ENCODE peak calls at places on chromosomes 6 and 20, in seven cellular contexts. W is heart left ventricle, H is IMR-90, N is ovary, V is suprapubic skin, B is A549, O is uterus. M is an unnamed sample.

GRCh38 chr6:15247750-15248450 is 2.0 kb downstream of the JARID2 start:
- DNase-seq in H (peak; percentile 62), N (peak; percentile 72), W (peak; percentile 64), B (peak; percentile 51), O (peak; percentile 52), V (peak; percentile 83), M (peak; percentile 53)

GRCh38 chr20:35207950-35208611 is 18.4 kb upstream of the MMP24 start:
- DNase-seq in W (peak; percentile 82), O (peak; percentile 88), H (peak; percentile 78), N (peak; percentile 79), B (peak; percentile 53), V (peak; percentile 86), M (peak; percentile 87)

GRCh38 chr20:5191829-5192569 is 65.2 kb downstream of the CDS2 start:
- DNase-seq in H (peak; percentile 83), V (no peak), W (peak; percentile 43), O (peak; percentile 48), N (peak; percentile 69), B (peak; percentile 89), M (peak; percentile 32)

GRCh38 chr6:83430606-83431544 is at the start of gene ME1:
- DNase-seq in H (peak; percentile 86), O (peak; percentile 55), V (peak; percentile 83), W (peak; percentile 83), B (peak; percentile 36), N (peak; percentile 84), M (peak; percentile 82)

GRCh38 chr20:11716239-11716944 is 201.3 kb upstream of the BTBD3 start:
- DNase-seq in O (no peak), H (peak; percentile 90), W (no peak), N (no peak), V (no peak), B (peak; percentile 38), M (no peak)

GRCh38 chr6:71419954-71420692 is 131.5 kb downstream of the OGFRL1 start:
- DNase-seq in O (peak; percentile 21), B (no peak), V (peak; percentile 79), N (peak; percentile 65), W (peak; percentile 76), H (peak; percentile 35), M (peak; percentile 71)

GRCh38 chr6:21281366-21281765 is 312.2 kb upstream of the SOX4 start:
- DNase-seq in W (no peak), V (no peak), H (no peak), O (no peak), N (no peak), B (no peak), M (no peak)

GRCh38 chr20:380763-381580 is 412 bp downstream of the TRIB3 start:
- DNase-seq in O (peak; percentile 26), V (no peak), H (peak; percentile 57), W (peak; percentile 59), N (peak; percentile 64), B (peak; percentile 84), M (peak; percentile 65)

GRCh38 chr6:89449182-89449581 is 16.2 kb downstream of the ANKRD6 start:
- DNase-seq in N (no peak), V (no peak), O (no peak), W (no peak), B (no peak), H (no peak), M (no peak)

GRCh38 chr6:134480593-134480992 is 162.7 kb upstream of the SGK1 start:
- DNase-seq in W (no peak), H (peak; percentile 51), O (no peak), V (no peak), B (no peak), N (no peak), M (peak; percentile 89)

GRCh38 chr6:2213082-2213481 is 32.3 kb downstream of the GMDS start:
- DNase-seq in O (no peak), W (no peak), B (no peak), H (no peak), V (no peak), N (no peak), M (no peak)

GRCh38 chr20:17680128-17680835 is 1.8 kb downstream of the RRBP1 start:
- DNase-seq in V (peak; percentile 84), N (peak; percentile 73), W (peak; percentile 42), B (peak; percentile 78), O (peak; percentile 63), H (peak; percentile 71), M (peak; percentile 85)

GRCh38 chr20:57921701-57922482 is 212.1 kb upstream of the PMEPA1 start:
- DNase-seq in O (no peak), W (no peak), V (no peak), H (no peak), B (no peak), N (no peak), M (no peak)

GRCh38 chr6:11317885-11318771 is 85.7 kb upstream of the NEDD9 start:
- DNase-seq in W (peak; percentile 73), V (no peak), B (peak; percentile 85), O (peak; percentile 87), N (peak; percentile 44), H (peak; percentile 98), M (no peak)

GRCh38 chr6:91273729-91274128 is 686.9 kb upstream of the MAP3K7 start:
- DNase-seq in O (no peak), H (no peak), N (no peak), B (no peak), W (peak; percentile 66), V (no peak), M (peak; percentile 23)

DNA sequence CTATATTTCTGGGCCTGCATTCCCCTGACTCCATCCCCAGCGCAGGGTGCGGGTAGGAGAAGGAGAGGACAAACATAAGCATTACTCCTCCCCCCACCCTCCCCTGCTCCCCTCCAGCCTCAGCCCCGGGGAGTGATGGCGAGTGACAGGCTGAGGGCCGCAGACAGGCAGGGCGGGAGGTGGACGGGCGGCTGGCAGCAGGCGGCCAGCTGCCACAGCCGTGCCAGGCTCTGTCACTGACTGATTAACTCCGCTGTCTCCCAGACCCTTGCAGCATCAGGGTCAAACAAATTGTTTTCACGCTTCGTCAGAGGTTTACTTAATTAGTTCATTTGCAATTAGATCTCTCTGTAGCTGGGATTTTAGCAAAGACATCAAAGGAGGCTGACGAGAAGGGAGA is 41.9 kb downstream of the FOXP4 start:
- DNase-seq in V (no peak), O (no peak), B (no peak), H (no peak), N (no peak), W (no peak), M (no peak)
- H3K4me1 ChIP-seq in V (peaks cover 17% of the 10 kb centered on the region), O (no peaks in the 10 kb centered on the region), B (peaks cover 25% of the 10 kb centered on the region), H (no peaks in the 10 kb centered on the region), N (no peaks in the 10 kb centered on the region), W (peaks cover 8% of the 10 kb centered on the region), M (peaks cover 22% of the 10 kb centered on the region)

GRCh38 chr6:43628392-43629103 is 516 bp downstream of the GTPBP2 start:
- DNase-seq in N (peak; percentile 73), H (peak; percentile 34), B (peak; percentile 35), V (no peak), O (peak; percentile 61), W (peak; percentile 46), M (peak; percentile 54)

GRCh38 chr6:43625393-43625992 is 3.6 kb downstream of the GTPBP2 start:
- DNase-seq in O (no peak), H (no peak), W (no peak), B (no peak), N (peak; percentile 33), V (peak; percentile 78), M (no peak)

GRCh38 chr6:43624786-43625288 is 4.2 kb downstream of the GTPBP2 start:
- DNase-seq in V (peak; percentile 56), W (no peak), H (no peak), O (no peak), B (no peak), N (peak; percentile 35), M (no peak)

GRCh38 chr6:43629104-43629504 is at the start of gene GTPBP2:
- DNase-seq in N (peak; percentile 98), V (peak; percentile 99), W (peak; percentile 99), H (peak; percentile 99), B (peak; percentile 86), O (peak; percentile 99), M (peak; percentile 99)

DNA sequence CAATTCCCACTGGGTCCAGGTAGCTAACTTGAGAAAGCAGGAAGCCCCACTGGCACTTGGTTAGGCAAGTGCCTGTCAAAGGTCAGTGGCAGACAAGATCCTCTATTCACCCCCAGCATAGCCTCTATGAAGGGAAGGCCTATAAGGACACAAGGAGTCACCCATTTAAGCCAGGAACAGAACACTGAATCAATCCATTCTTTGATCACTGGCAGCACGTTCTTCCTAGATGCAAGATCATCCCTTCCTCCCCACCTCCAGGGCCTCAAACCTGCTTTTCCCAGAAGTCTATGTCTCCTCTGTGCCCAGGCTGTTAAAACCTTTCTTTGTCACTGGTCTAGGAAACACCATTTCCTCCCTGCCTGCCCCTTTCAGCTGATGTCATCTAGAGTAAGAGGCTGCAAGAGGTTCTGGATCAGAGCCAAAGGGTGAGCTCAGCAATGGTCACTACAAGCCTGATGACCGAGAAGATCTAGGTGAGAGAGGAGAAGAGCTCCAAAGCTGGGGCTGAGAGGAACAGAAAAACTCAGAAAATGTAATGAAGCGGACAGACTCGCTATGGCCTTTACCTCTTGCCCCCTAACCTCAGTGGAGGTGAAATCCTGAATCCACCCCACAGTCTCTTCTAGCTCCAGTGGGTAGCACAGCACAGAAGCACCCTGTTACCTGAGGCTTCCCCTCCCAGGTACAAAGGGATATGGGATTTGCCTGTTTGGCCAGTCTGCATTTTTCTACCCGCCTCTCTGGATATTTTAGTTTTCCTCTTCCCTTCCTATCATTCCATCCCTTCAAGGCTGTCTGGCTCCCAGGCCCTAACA is 1.8 kb downstream of the GTPBP2 start:
- DNase-seq in W (peak; percentile 83), B (peak; percentile 30), V (peak; percentile 80), O (peak; percentile 92), H (peak; percentile 99), N (peak; percentile 33), M (peak; percentile 80)
- TF ChIP-seq POLR2A in W (no peak), B (no peak), V (no peak), O (no peak), H (peak; percentile 89), N (no peak), M (peak; percentile 40)

DNA sequence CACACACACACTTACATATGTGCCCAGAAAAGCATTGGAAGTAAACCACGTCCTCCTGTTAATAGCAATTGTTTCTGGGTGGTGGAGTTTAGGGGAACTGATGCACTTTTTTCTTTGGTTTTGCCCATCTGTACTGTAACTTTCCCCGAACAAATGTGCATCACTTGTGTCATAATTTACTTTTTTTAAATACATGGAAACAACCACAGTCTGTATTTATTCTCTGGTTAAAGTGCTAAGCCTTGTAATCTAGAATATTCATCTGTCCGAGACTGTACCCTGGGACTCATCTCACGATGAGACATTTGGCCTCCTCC is 61.5 kb upstream of the CD93 start:
- DNase-seq in O (no peak), H (no peak), B (no peak), V (no peak), W (no peak), N (no peak), M (no peak)
- H3K4me1 ChIP-seq in O (no peaks in the 10 kb centered on the region), H (peaks cover 34% of the 10 kb centered on the region), B (peaks cover 29% of the 10 kb centered on the region), V (peaks cover 83% of the 10 kb centered on the region), W (peaks cover 38% of the 10 kb centered on the region), N (peaks cover 5% of the 10 kb centered on the region), M (no peaks in the 10 kb centered on the region)

GRCh38 chr6:4020822-4021132 is 58.2 kb downstream of the FAM217A start:
- DNase-seq in O (no peak), H (no peak), B (no peak), N (no peak), V (no peak), W (no peak), M (no peak)

GRCh38 chr6:4017058-4017457 is 61.9 kb downstream of the FAM217A start:
- DNase-seq in B (no peak), H (no peak), V (no peak), W (no peak), O (no peak), N (no peak), M (no peak)

GRCh38 chr6:4021133-4021861 is 57.6 kb downstream of the FAM217A start:
- DNase-seq in N (peak; percentile 94), V (peak; percentile 98), H (peak; percentile 96), W (peak; percentile 96), B (peak; percentile 60), O (peak; percentile 95), M (peak; percentile 95)

GRCh38 chr6:4017847-4018193 is 61.1 kb downstream of the FAM217A start:
- DNase-seq in N (no peak), O (no peak), V (no peak), W (no peak), H (peak; percentile 34), B (no peak), M (no peak)

GRCh38 chr6:4018194-4019111 is 60.5 kb downstream of the FAM217A start:
- DNase-seq in N (peak; percentile 96), V (peak; percentile 96), O (peak; percentile 95), W (peak; percentile 96), B (peak; percentile 63), H (peak; percentile 95), M (peak; percentile 95)
- TF ChIP-seq POLR2A in N (peak; percentile 90), V (peak; percentile 78), O (peak; percentile 93), W (no peak), B (peak; percentile 64), H (peak; percentile 80), M (peak; percentile 94)

M was measured in body of pancreas.